ENCODE peak calls at places on chromosomes 6 and 20, in four cellular contexts. A is HepG2, F is GM12878, E is H1. C is an unnamed sample.

GRCh38 chr6:136920858-136921520 is 1.1 kb upstream of the SLC35D3 start:
- DNase-seq in E (no peak), F (no peak), A (no peak), C (no peak)

GRCh38 chr6:27834879-27835549 is 77.2 kb downstream of the OR2B2 start:
- DNase-seq in E (no peak), F (no peak), A (no peak), C (no peak)

GRCh38 chr6:120355822-120356221 is 978.5 kb downstream of the TBC1D32 start:
- DNase-seq in A (no peak), E (no peak), F (no peak), C (no peak)

GRCh38 chr20:5480824-5481600 is 164.3 kb upstream of the PROKR2 start:
- DNase-seq in A (no peak), E (no peak), F (no peak), C (no peak)

GRCh38 chr6:47138046-47138445 is 95.9 kb upstream of the ADGRF1 start:
- DNase-seq in F (no peak), A (no peak), E (no peak), C (no peak)

GRCh38 chr6:77106992-77107391 is 356.3 kb downstream of the HTR1B start:
- DNase-seq in A (no peak), F (no peak), E (no peak), C (no peak)

GRCh38 chr20:59042151-59042795 is at the start of gene PRELID3B:
- DNase-seq in A (peak), F (no peak), E (no peak), C (no peak)

GRCh38 chr6:53846250-53846649 is 51.4 kb downstream of the LRRC1 start:
- DNase-seq in E (no peak), A (no peak), F (no peak), C (no peak)

GRCh38 chr20:2849529-2849928 is 9.0 kb downstream of the VPS16 start:
- DNase-seq in F (no peak), A (no peak), E (no peak), C (no peak)

GRCh38 chr20:53828673-53829085 is 235.0 kb upstream of the ZNF217 start:
- DNase-seq in A (no peak), F (no peak), E (no peak), C (peak)

GRCh38 chr6:166282394-166283032 is 25.7 kb downstream of the PRR18 start:
- DNase-seq in E (no peak), F (no peak), A (no peak), C (no peak)

GRCh38 chr20:32040142-32040953 is 11.7 kb upstream of the HCK start:
- DNase-seq in E (no peak), A (no peak), F (no peak), C (no peak)

GRCh38 chr6:134607411-134607810 is 289.5 kb upstream of the SGK1 start:
- DNase-seq in F (no peak), A (no peak), E (no peak), C (no peak)

GRCh38 chr20:10793741-10794140 is 119.9 kb upstream of the JAG1 start:
- DNase-seq in E (no peak), F (no peak), A (no peak), C (no peak)

GRCh38 chr20:14384411-14384810 is 47.0 kb upstream of the FLRT3 start:
- DNase-seq in E (no peak), A (no peak), F (no peak), C (no peak)

GRCh38 chr6:128570439-128571063 is 50.2 kb upstream of the PTPRK start:
- DNase-seq in F (no peak), A (no peak), E (no peak), C (no peak)

GRCh38 chr6:7232351-7232750 is 80.6 kb downstream of the SSR1 start:
- DNase-seq in A (no peak), E (no peak), F (no peak), C (no peak)

GRCh38 chr6:24566020-24566752 is 71.4 kb downstream of the ALDH5A1 start:
- DNase-seq in A (peak), E (no peak), F (no peak), C (no peak)

GRCh38 chr20:32829291-32830005 is 9.7 kb downstream of the MAPRE1 start:
- DNase-seq in A (no peak), E (no peak), F (no peak), C (no peak)

GRCh38 chr6:71855406-71855805 is 30.9 kb upstream of the RIMS1 start:
- DNase-seq in E (no peak), F (no peak), A (peak), C (no peak)

GRCh38 chr20:57384953-57385761 is 6.0 kb upstream of the RBM38 start:
- DNase-seq in F (no peak), A (no peak), E (no peak), C (no peak)

GRCh38 chr6:112310439-112311154 is 36.5 kb upstream of the RFPL4B start:
- DNase-seq in F (no peak), A (no peak), E (no peak), C (no peak)

GRCh38 chr20:57190536-57191265 is 75.7 kb downstream of the BMP7 start:
- DNase-seq in E (no peak), A (no peak), F (no peak), C (no peak)

GRCh38 chr6:52731719-52732118 is 31.6 kb downstream of the GSTA2 start:
- DNase-seq in A (no peak), E (no peak), F (no peak), C (no peak)

DNA sequence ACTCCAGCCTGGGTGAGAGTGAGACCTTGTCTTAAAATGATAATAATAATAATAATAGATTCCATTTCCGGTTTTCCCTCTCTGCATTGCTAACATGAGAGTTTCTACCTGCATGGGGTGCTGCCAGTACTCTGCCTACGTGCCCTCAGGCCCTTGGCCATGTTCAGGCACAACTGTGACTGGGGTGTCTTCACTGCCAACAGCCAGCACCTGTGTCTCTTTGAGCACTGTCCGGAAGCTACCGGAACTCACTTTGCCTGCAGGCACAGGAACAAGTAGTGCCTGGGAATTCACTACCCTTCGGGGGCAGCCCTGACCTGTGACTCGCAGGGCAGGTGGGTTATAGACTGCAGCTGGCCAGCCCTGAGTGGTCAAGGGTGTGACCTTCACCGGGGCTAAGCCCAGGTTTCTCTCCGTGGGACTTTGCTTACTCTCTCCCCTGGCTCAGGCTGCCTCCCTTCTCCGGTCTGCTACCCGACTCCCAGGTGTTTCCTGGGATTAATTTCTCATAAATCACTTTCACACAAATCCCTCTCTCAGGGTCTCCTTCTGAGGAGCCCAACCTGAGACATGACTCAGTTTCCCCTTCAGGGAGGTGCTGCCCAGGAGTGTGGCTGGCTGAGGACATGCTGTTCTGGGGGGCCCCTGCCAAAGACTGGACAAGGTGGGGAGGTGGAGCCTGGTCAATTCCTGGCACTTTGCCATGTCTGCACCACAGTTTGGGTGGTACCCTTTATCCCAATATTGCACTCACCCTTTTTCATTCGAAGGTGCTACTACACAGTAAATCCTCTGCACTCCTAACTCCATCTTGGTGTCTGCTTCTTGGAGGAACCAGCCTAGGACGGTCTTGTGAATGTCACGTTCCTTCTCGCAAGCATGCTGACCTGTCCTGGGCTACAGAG is 79.5 kb upstream of the RALGAPA2 start:
- DNase-seq in A (no peak), E (no peak), F (no peak), C (no peak)
- TF ChIP-seq SP1 in A (no peak), E (no peak), F (no peak), C (no peak)

GRCh38 chr6:15062311-15063252 is 183.3 kb upstream of the JARID2 start:
- DNase-seq in F (no peak), E (no peak), A (no peak), C (no peak)
- TF ChIP-seq SUZ12 in F (no peak), E (no peak), A (no peak), C (no peak)

GRCh38 chr20:50462093-50462685 is 48.0 kb upstream of the PTPN1 start:
- DNase-seq in E (no peak), F (no peak), A (no peak), C (no peak)

GRCh38 chr20:50467618-50468373 is 42.4 kb upstream of the PTPN1 start:
- DNase-seq in A (peak), F (no peak), E (no peak), C (peak)

GRCh38 chr20:50460608-50461268 is 49.4 kb upstream of the PTPN1 start:
- DNase-seq in A (peak), F (no peak), E (no peak), C (peak)

GRCh38 chr20:50464725-50465650 is 45.2 kb upstream of the PTPN1 start:
- DNase-seq in F (no peak), A (peak), E (no peak), C (no peak)

DNA sequence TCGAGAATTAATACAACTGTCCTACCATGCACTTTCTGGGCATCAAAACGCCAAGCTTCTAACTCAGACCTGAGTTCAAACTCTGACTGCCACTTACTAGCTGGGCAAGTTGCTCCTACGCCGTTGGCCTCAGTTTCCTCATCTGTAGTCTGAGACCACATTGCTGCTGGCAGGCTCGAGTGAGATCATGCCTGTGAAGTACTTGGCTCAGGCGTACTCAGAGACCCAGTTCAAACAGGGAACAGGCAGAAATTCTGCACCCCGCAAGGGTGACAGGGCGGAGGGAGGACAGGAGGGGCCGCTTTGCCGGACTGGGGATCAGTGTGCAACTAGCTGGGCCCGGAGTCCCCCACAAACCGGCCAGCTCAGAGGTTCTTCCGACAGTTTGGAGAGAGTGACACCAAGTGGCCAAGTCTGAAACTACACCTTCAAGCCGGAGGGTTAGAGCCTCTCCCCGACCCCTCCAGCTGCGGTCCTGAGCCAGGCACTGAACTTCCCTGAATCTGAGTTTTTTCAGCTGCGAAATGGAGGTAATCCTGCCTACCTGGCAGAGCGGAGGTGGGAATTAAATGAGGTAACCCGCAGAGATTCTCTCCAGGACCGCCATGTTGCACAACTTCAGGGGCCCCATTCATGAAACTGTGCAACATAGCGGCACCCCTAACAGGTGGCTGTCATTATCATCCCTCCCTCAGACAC is 46.0 kb upstream of the PTPN1 start:
- DNase-seq in E (no peak), F (no peak), A (peak), C (peak)
- TF ChIP-seq SP1 in E (no peak), F (no peak), A (no peak), C (no peak)

DNA sequence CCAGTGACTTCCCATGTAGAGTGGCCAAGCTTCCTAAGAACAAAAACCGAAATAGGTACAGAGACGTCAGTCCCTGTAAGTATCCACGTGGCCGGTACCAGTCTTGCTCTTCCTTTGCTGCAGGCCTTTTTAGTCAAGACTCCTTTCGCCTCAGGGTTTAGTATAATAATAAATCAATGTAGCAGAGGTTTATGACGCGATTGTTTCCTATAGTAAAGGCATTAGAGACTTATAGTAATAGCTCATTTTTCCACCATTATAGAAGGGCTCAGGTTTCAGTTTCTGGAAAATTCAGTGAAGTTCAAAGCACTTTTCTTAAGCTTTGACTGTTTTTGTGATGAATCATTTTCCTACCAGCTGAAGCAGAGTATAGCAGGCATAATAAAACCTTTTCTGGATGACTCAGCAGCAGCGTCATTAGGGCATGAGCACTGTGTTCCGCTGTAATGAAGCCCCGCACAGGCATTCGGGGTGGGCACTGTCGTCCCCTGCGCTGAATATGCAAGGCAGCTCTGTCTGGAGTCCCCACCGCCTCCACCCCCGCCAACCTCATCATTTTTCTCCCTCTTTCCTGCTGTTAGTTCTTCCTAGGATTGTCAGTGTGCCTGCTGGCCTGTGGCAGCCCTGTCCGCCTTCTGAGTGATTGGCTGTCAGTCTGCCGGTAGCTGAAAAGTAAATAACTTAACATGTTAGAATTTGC is 51.3 kb downstream of the PTPN1 start:
- DNase-seq in A (no peak), E (no peak), F (no peak), C (peak)
- TF ChIP-seq SUZ12 in A (no peak), E (no peak), F (no peak), C (no peak)

DNA sequence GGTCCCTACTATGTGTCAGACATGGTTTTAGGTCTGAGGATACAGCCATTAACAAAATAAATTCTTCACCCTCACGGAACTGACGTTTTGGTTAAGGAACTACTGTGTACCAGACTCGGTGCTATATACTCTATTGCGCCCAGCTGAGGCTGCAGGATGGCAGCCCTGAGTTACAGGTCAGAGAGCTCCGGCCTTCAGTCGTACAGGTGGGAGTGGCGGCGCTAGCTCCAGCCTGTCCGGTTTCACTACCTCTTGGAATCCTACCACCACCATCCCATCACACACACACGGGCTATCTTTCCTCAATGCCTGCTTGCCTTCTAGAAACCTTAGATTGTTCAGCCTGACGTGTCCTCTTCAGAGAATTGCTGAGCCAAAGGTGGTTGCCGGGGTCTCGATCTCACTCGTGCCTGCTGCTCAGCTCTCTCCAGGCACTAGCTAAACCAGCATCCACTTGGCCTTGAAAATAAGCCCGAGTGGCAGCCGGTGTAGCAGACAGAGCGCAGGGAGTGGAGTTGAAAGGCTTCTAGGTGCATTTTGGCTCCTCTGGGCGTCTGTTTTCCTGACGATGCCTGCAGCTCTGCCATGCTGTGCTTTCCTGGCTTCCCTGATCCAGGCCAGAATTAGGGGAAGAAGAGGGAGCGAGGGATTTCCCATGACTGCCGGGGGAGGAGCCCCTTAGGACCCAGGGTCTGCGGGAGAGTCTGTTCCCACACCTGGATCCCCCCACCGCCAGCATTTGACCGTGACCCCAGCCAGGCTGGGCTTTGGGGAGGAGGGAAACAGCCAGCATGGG is 1.1 kb upstream of the TCF15 start:
- DNase-seq in F (no peak), A (no peak), E (no peak), C (no peak)
- TF ChIP-seq SP1 in F (no peak), A (no peak), E (no peak), C (no peak)